ENCODE peak calls at places on chromosome 19, in six cellular contexts. One of them, this sample, is unnamed.

GRCh38 chr19:9792191-9793050 is 23.9 kb upstream of the ZNF846 start:
- DNase-seq in choroid plexus epithelial cell: peak; percentile 98
- DNase-seq in effector memory CD8-positive, alpha-beta T cell: peak; percentile 88
- DNase-seq in fibroblast of villous mesenchyme: peak; percentile 96
- DNase-seq in RPMI8226: peak; percentile 90
- DNase-seq in stimulated activated CD8-positive, alpha-beta memory T cell treated with anti-CD3 and anti-CD28 coated beads, Interleukin-15, amount 100 ng/mL, for 4 hours: peak; percentile 84
- DNase-seq in this sample: peak; percentile 55

GRCh38 chr19:12092065-12092867 is 27.7 kb downstream of the ZNF844 start:
- DNase-seq in choroid plexus epithelial cell: peak; percentile 93
- DNase-seq in effector memory CD8-positive, alpha-beta T cell: peak; percentile 3
- DNase-seq in fibroblast of villous mesenchyme: peak; percentile 88
- DNase-seq in RPMI8226: peak; percentile 52
- DNase-seq in stimulated activated CD8-positive, alpha-beta memory T cell treated with anti-CD3 and anti-CD28 coated beads, Interleukin-15, amount 100 ng/mL, for 4 hours: peak; percentile 13
- DNase-seq in this sample: peak; percentile 83

GRCh38 chr19:23283925-23284324 is 33.7 kb upstream of the ZNF724 start:
- DNase-seq in choroid plexus epithelial cell: peak; percentile 65
- DNase-seq in effector memory CD8-positive, alpha-beta T cell: peak; percentile 63
- DNase-seq in fibroblast of villous mesenchyme: peak; percentile 29
- DNase-seq in RPMI8226: peak; percentile 77
- DNase-seq in stimulated activated CD8-positive, alpha-beta memory T cell treated with anti-CD3 and anti-CD28 coated beads, Interleukin-15, amount 100 ng/mL, for 4 hours: peak; percentile 21
- DNase-seq in this sample: peak; percentile 5

GRCh38 chr19:50359432-50359818 is 6.0 kb downstream of the NAPSA start:
- DNase-seq in choroid plexus epithelial cell: no peak
- DNase-seq in effector memory CD8-positive, alpha-beta T cell: no peak
- DNase-seq in fibroblast of villous mesenchyme: no peak
- DNase-seq in RPMI8226: no peak
- DNase-seq in stimulated activated CD8-positive, alpha-beta memory T cell treated with anti-CD3 and anti-CD28 coated beads, Interleukin-15, amount 100 ng/mL, for 4 hours: no peak
- DNase-seq in this sample: no peak

GRCh38 chr19:43799502-43800142 is 2.6 kb downstream of the LYPD5 start:
- DNase-seq in choroid plexus epithelial cell: no peak
- DNase-seq in effector memory CD8-positive, alpha-beta T cell: no peak
- DNase-seq in fibroblast of villous mesenchyme: no peak
- DNase-seq in RPMI8226: peak; percentile 30
- DNase-seq in stimulated activated CD8-positive, alpha-beta memory T cell treated with anti-CD3 and anti-CD28 coated beads, Interleukin-15, amount 100 ng/mL, for 4 hours: no peak
- DNase-seq in this sample: no peak

GRCh38 chr19:16655727-16656126 is 4.2 kb downstream of the SMIM7 start:
- DNase-seq in choroid plexus epithelial cell: no peak
- DNase-seq in effector memory CD8-positive, alpha-beta T cell: no peak
- DNase-seq in fibroblast of villous mesenchyme: no peak
- DNase-seq in RPMI8226: no peak
- DNase-seq in stimulated activated CD8-positive, alpha-beta memory T cell treated with anti-CD3 and anti-CD28 coated beads, Interleukin-15, amount 100 ng/mL, for 4 hours: no peak
- DNase-seq in this sample: no peak

GRCh38 chr19:49224856-49225255 is 67.3 kb downstream of the TRPM4 start:
- DNase-seq in choroid plexus epithelial cell: peak; percentile 57
- DNase-seq in effector memory CD8-positive, alpha-beta T cell: no peak
- DNase-seq in fibroblast of villous mesenchyme: peak; percentile 38
- DNase-seq in RPMI8226: peak; percentile 79
- DNase-seq in stimulated activated CD8-positive, alpha-beta memory T cell treated with anti-CD3 and anti-CD28 coated beads, Interleukin-15, amount 100 ng/mL, for 4 hours: no peak
- DNase-seq in this sample: peak; percentile 54

GRCh38 chr19:49017666-49018351 is 918 bp upstream of the LHB start:
- DNase-seq in choroid plexus epithelial cell: peak; percentile 62
- DNase-seq in effector memory CD8-positive, alpha-beta T cell: peak; percentile 71
- DNase-seq in fibroblast of villous mesenchyme: peak; percentile 46
- DNase-seq in RPMI8226: peak; percentile 54
- DNase-seq in stimulated activated CD8-positive, alpha-beta memory T cell treated with anti-CD3 and anti-CD28 coated beads, Interleukin-15, amount 100 ng/mL, for 4 hours: peak; percentile 26
- DNase-seq in this sample: peak; percentile 17

GRCh38 chr19:50380767-50381166 is 3.4 kb upstream of the POLD1 start:
- DNase-seq in choroid plexus epithelial cell: no peak
- DNase-seq in effector memory CD8-positive, alpha-beta T cell: no peak
- DNase-seq in fibroblast of villous mesenchyme: no peak
- DNase-seq in RPMI8226: no peak
- DNase-seq in stimulated activated CD8-positive, alpha-beta memory T cell treated with anti-CD3 and anti-CD28 coated beads, Interleukin-15, amount 100 ng/mL, for 4 hours: no peak
- DNase-seq in this sample: no peak

GRCh38 chr19:5343848-5344247 is 3.2 kb upstream of the PTPRS start:
- DNase-seq in choroid plexus epithelial cell: peak; percentile 75
- DNase-seq in effector memory CD8-positive, alpha-beta T cell: no peak
- DNase-seq in fibroblast of villous mesenchyme: peak; percentile 49
- DNase-seq in RPMI8226: no peak
- DNase-seq in stimulated activated CD8-positive, alpha-beta memory T cell treated with anti-CD3 and anti-CD28 coated beads, Interleukin-15, amount 100 ng/mL, for 4 hours: no peak
- DNase-seq in this sample: peak; percentile 53

GRCh38 chr19:5491565-5491964 is 36.3 kb downstream of the ZNRF4 start:
- DNase-seq in choroid plexus epithelial cell: no peak
- DNase-seq in effector memory CD8-positive, alpha-beta T cell: no peak
- DNase-seq in fibroblast of villous mesenchyme: no peak
- DNase-seq in RPMI8226: no peak
- DNase-seq in stimulated activated CD8-positive, alpha-beta memory T cell treated with anti-CD3 and anti-CD28 coated beads, Interleukin-15, amount 100 ng/mL, for 4 hours: no peak
- DNase-seq in this sample: no peak

GRCh38 chr19:18607222-18608101 is 863 bp upstream of the CRLF1 start:
- DNase-seq in choroid plexus epithelial cell: no peak
- DNase-seq in effector memory CD8-positive, alpha-beta T cell: no peak
- DNase-seq in fibroblast of villous mesenchyme: no peak
- DNase-seq in RPMI8226: no peak
- DNase-seq in stimulated activated CD8-positive, alpha-beta memory T cell treated with anti-CD3 and anti-CD28 coated beads, Interleukin-15, amount 100 ng/mL, for 4 hours: no peak
- DNase-seq in this sample: no peak

GRCh38 chr19:8552810-8553209 is 24.4 kb downstream of the MYO1F start:
- DNase-seq in choroid plexus epithelial cell: peak; percentile 54
- DNase-seq in effector memory CD8-positive, alpha-beta T cell: no peak
- DNase-seq in fibroblast of villous mesenchyme: peak; percentile 5
- DNase-seq in RPMI8226: peak; percentile 33
- DNase-seq in stimulated activated CD8-positive, alpha-beta memory T cell treated with anti-CD3 and anti-CD28 coated beads, Interleukin-15, amount 100 ng/mL, for 4 hours: no peak
- DNase-seq in this sample: peak; percentile 18

GRCh38 chr19:52689804-52690394 is 44.9 kb downstream of the ZNF611 start:
- DNase-seq in choroid plexus epithelial cell: no peak
- DNase-seq in effector memory CD8-positive, alpha-beta T cell: no peak
- DNase-seq in fibroblast of villous mesenchyme: no peak
- DNase-seq in RPMI8226: peak; percentile 35
- DNase-seq in stimulated activated CD8-positive, alpha-beta memory T cell treated with anti-CD3 and anti-CD28 coated beads, Interleukin-15, amount 100 ng/mL, for 4 hours: no peak
- DNase-seq in this sample: no peak

GRCh38 chr19:10508707-10509106 is 5.6 kb upstream of the KEAP1 start:
- DNase-seq in choroid plexus epithelial cell: no peak
- DNase-seq in effector memory CD8-positive, alpha-beta T cell: no peak
- DNase-seq in fibroblast of villous mesenchyme: no peak
- DNase-seq in RPMI8226: no peak
- DNase-seq in stimulated activated CD8-positive, alpha-beta memory T cell treated with anti-CD3 and anti-CD28 coated beads, Interleukin-15, amount 100 ng/mL, for 4 hours: no peak
- DNase-seq in this sample: no peak

GRCh38 chr19:48330012-48330681 is 4.8 kb downstream of the EMP3 start:
- DNase-seq in choroid plexus epithelial cell: no peak
- DNase-seq in effector memory CD8-positive, alpha-beta T cell: peak; percentile 79
- DNase-seq in fibroblast of villous mesenchyme: no peak
- DNase-seq in RPMI8226: peak; percentile 90
- DNase-seq in stimulated activated CD8-positive, alpha-beta memory T cell treated with anti-CD3 and anti-CD28 coated beads, Interleukin-15, amount 100 ng/mL, for 4 hours: no peak
- DNase-seq in this sample: peak; percentile 70

GRCh38 chr19:41792513-41793413 is 3.6 kb upstream of the CEACAM3 start:
- DNase-seq in choroid plexus epithelial cell: peak; percentile 72
- DNase-seq in effector memory CD8-positive, alpha-beta T cell: peak; percentile 24
- DNase-seq in fibroblast of villous mesenchyme: peak; percentile 33
- DNase-seq in RPMI8226: peak; percentile 70
- DNase-seq in stimulated activated CD8-positive, alpha-beta memory T cell treated with anti-CD3 and anti-CD28 coated beads, Interleukin-15, amount 100 ng/mL, for 4 hours: no peak
- DNase-seq in this sample: no peak

GRCh38 chr19:45428385-45429231 is 4.9 kb upstream of the ERCC1 start:
- DNase-seq in choroid plexus epithelial cell: peak; percentile 48
- DNase-seq in effector memory CD8-positive, alpha-beta T cell: no peak
- DNase-seq in fibroblast of villous mesenchyme: peak; percentile 47
- DNase-seq in RPMI8226: peak; percentile 16
- DNase-seq in stimulated activated CD8-positive, alpha-beta memory T cell treated with anti-CD3 and anti-CD28 coated beads, Interleukin-15, amount 100 ng/mL, for 4 hours: no peak
- DNase-seq in this sample: no peak

GRCh38 chr19:22595918-22596341 is 38.2 kb upstream of the ZNF492 start:
- DNase-seq in choroid plexus epithelial cell: no peak
- DNase-seq in effector memory CD8-positive, alpha-beta T cell: no peak
- DNase-seq in fibroblast of villous mesenchyme: no peak
- DNase-seq in RPMI8226: peak; percentile 53
- DNase-seq in stimulated activated CD8-positive, alpha-beta memory T cell treated with anti-CD3 and anti-CD28 coated beads, Interleukin-15, amount 100 ng/mL, for 4 hours: no peak
- DNase-seq in this sample: no peak

This sample was measured in DMS 273 treated with DMSO at 0.1 percent for 48 hours.